ENCODE peak calls at places on chromosomes 3 and 15, in eight cellular contexts. O is HFFc6, G is tibial nerve, N is HTR-8/SVneo, P is mucosa of descending colon, F is brain microvascular endothelial cell, W is Right ventricle myocardium inferior, R is NCI-H2081. M is an unnamed sample.

GRCh38 chr3:148998297-148998696 is 7.0 kb downstream of the GYG1 start:
- DNase-seq in N (no peak), W (no peak), O (no peak), F (no peak), P (no peak), R (no peak), G (no peak), M (no peak)

GRCh38 chr3:191721390-191721801 is 260.4 kb downstream of the PYDC2 start:
- DNase-seq in N (no peak), O (no peak), R (no peak), P (no peak), W (no peak), F (no peak), G (no peak), M (no peak)

GRCh38 chr3:174285242-174285641 is 573.9 kb upstream of the NAALADL2 start:
- DNase-seq in F (no peak), W (no peak), R (no peak), G (no peak), N (no peak), O (no peak), P (no peak), M (no peak)

GRCh38 chr3:77919244-77919643 is 879.3 kb downstream of the ROBO2 start:
- DNase-seq in P (no peak), N (no peak), O (no peak), R (no peak), W (no peak), F (no peak), G (no peak), M (no peak)

GRCh38 chr15:25052191-25052999 is 97.6 kb downstream of the SNRPN start:
- DNase-seq in G (no peak), O (no peak), F (no peak), W (no peak), N (no peak), R (no peak), P (no peak), M (no peak)

GRCh38 chr3:48404440-48405342 is 25.2 kb downstream of the PLXNB1 start:
- DNase-seq in F (no peak), P (peak; percentile 1), G (no peak), W (no peak), R (no peak), O (no peak), N (no peak), M (no peak)

GRCh38 chr3:188389711-188390346 is 235.9 kb downstream of the LPP start:
- DNase-seq in O (no peak), F (no peak), W (no peak), N (no peak), P (peak; percentile 59), R (no peak), G (peak; percentile 40), M (no peak)

GRCh38 chr3:54374214-54374855 is 252.0 kb downstream of the CACNA2D3 start:
- DNase-seq in G (no peak), P (peak; percentile 71), N (no peak), W (no peak), O (no peak), R (no peak), F (no peak), M (peak; percentile 41)

GRCh38 chr3:129383292-129383860 is 45.1 kb downstream of the EFCAB12 start:
- DNase-seq in W (peak; percentile 52), F (peak; percentile 61), P (peak; percentile 38), N (peak; percentile 84), R (peak; percentile 75), O (peak; percentile 55), G (peak; percentile 24), M (peak; percentile 49)

GRCh38 chr15:83835384-83836010 is 181.6 kb downstream of the ADAMTSL3 start:
- DNase-seq in P (no peak), N (no peak), G (no peak), O (no peak), F (no peak), W (no peak), R (no peak), M (no peak)

GRCh38 chr15:64017591-64018163 is 28.6 kb downstream of the DAPK2 start:
- DNase-seq in G (no peak), O (no peak), W (no peak), F (no peak), N (no peak), P (no peak), R (no peak), M (no peak)

GRCh38 chr15:64883997-64884511 is 27.6 kb upstream of the ANKDD1A start:
- DNase-seq in O (peak; percentile 85), R (peak; percentile 30), N (peak; percentile 82), P (peak; percentile 60), F (peak; percentile 90), G (peak; percentile 58), W (peak; percentile 87), M (no peak)

GRCh38 chr15:61069369-61070075 is 159.6 kb downstream of the RORA start:
- DNase-seq in O (no peak), F (no peak), N (no peak), W (no peak), G (no peak), R (no peak), P (no peak), M (no peak)

GRCh38 chr3:11757441-11757875 is 89.2 kb downstream of the TAMM41 start:
- DNase-seq in N (no peak), G (no peak), P (no peak), O (peak; percentile 49), F (peak; percentile 18), W (no peak), R (no peak), M (no peak)

GRCh38 chr3:38054166-38054991 is 15.4 kb downstream of the DLEC1 start:
- DNase-seq in G (no peak), N (no peak), R (no peak), O (peak; percentile 12), F (no peak), P (no peak), W (no peak), M (no peak)

GRCh38 chr3:86984271-86984670 is 6.7 kb downstream of the VGLL3 start:
- DNase-seq in R (no peak), N (no peak), P (no peak), O (peak; percentile 55), F (no peak), W (no peak), G (no peak), M (no peak)

GRCh38 chr3:147699175-147699838 is 290.1 kb downstream of the ZIC1 start:
- DNase-seq in P (no peak), W (no peak), G (no peak), R (no peak), F (peak; percentile 5), N (peak; percentile 35), O (peak; percentile 17), M (no peak)

GRCh38 chr3:15875016-15875689 is 77.4 kb upstream of the ANKRD28 start:
- DNase-seq in R (no peak), G (no peak), W (no peak), P (no peak), F (peak; percentile 67), N (peak; percentile 42), O (peak; percentile 77), M (no peak)

GRCh38 chr15:70088427-70088826 is 9.3 kb downstream of the TLE3 start:
- DNase-seq in P (no peak), F (no peak), G (no peak), N (no peak), O (no peak), R (no peak), W (no peak), M (no peak)

GRCh38 chr15:76973362-76973743 is 21.6 kb upstream of the PSTPIP1 start:
- DNase-seq in P (peak; percentile 43), O (no peak), G (no peak), W (no peak), N (peak; percentile 37), F (no peak), R (no peak), M (peak; percentile 41)

GRCh38 chr15:89429023-89429422 is 67.4 kb downstream of the RHCG start:
- DNase-seq in P (no peak), W (no peak), R (no peak), G (no peak), N (no peak), O (peak; percentile 23), F (no peak), M (no peak)